ENCODE peak calls at places on chromosomes 12 and 14, in six cellular contexts. C is left ventricle myocardium inferior; I is HFFc6; S is AG09319; T is CD4-positive, alpha-beta T cell; B is psoas muscle. V is an unnamed sample.

GRCh38 chr12:84814664-84815245 is 97.8 kb downstream of the SLC6A15 start:
- DNase-seq in C (no peak), I (peak; percentile 43), S (peak; percentile 27), T (no peak), B (no peak), V (no peak)

GRCh38 chr12:95838125-95838524 is 20.6 kb upstream of the SNRPF start:
- DNase-seq in C (no peak), I (peak; percentile 50), S (peak; percentile 63), T (no peak), B (no peak), V (no peak)

GRCh38 chr14:91154851-91155625 is 41.2 kb downstream of the DGLUCY start:
- DNase-seq in C (no peak), I (peak; percentile 40), S (no peak), T (no peak), B (peak; percentile 68), V (no peak)

GRCh38 chr12:32049956-32050355 is 56.7 kb upstream of the BICD1 start:
- DNase-seq in C (no peak), I (peak; percentile 8), S (no peak), T (no peak), B (no peak), V (no peak)

GRCh38 chr14:26791117-26791806 is 193.4 kb upstream of the NOVA1 start:
- DNase-seq in C (no peak), I (no peak), S (no peak), T (no peak), B (no peak), V (no peak)

GRCh38 chr14:55578511-55578910 is 1.5 kb upstream of the KTN1 start:
- DNase-seq in C (no peak), I (no peak), S (no peak), T (no peak), B (no peak), V (no peak)

GRCh38 chr12:91272456-91273063 is 89.9 kb upstream of the DCN start:
- DNase-seq in C (peak; percentile 81), I (no peak), S (no peak), T (no peak), B (peak; percentile 90), V (no peak)

GRCh38 chr14:72781476-72782181 is 112.3 kb downstream of the DPF3 start:
- DNase-seq in C (no peak), I (peak; percentile 65), S (no peak), T (no peak), B (no peak), V (no peak)

GRCh38 chr12:102917026-102917787 is at the start of gene PAH:
- DNase-seq in C (no peak), I (no peak), S (no peak), T (no peak), B (no peak), V (no peak)

GRCh38 chr14:54854181-54854580 is 48.4 kb downstream of the GCH1 start:
- DNase-seq in C (no peak), I (no peak), S (no peak), T (no peak), B (no peak), V (no peak)

GRCh38 chr14:97723834-97724770 is 926.9 kb downstream of the VRK1 start:
- DNase-seq in C (no peak), I (no peak), S (no peak), T (peak; percentile 20), B (no peak), V (no peak)

GRCh38 chr14:65495196-65495595 is 82.7 kb downstream of the FUT8 start:
- DNase-seq in C (no peak), I (no peak), S (no peak), T (no peak), B (no peak), V (no peak)

GRCh38 chr14:86933460-86933859 is 1059.5 kb downstream of the GALC start:
- DNase-seq in C (no peak), I (no peak), S (no peak), T (no peak), B (no peak), V (no peak)

GRCh38 chr12:47868552-47869031 is 36.2 kb downstream of the VDR start:
- DNase-seq in C (no peak), I (no peak), S (no peak), T (no peak), B (no peak), V (no peak)

GRCh38 chr14:105460116-105460515 is 14.5 kb upstream of the CRIP2 start:
- DNase-seq in C (no peak), I (no peak), S (no peak), T (no peak), B (no peak), V (no peak)

GRCh38 chr14:32560213-32560857 is 231.2 kb downstream of the AKAP6 start:
- DNase-seq in C (no peak), I (peak; percentile 79), S (peak; percentile 65), T (no peak), B (no peak), V (peak; percentile 61)

GRCh38 chr12:121765573-121765972 is 27.9 kb downstream of the RHOF start:
- DNase-seq in C (no peak), I (peak; percentile 71), S (peak; percentile 67), T (no peak), B (no peak), V (no peak)

GRCh38 chr14:41766772-41767171 is 160.1 kb downstream of the LRFN5 start:
- DNase-seq in C (no peak), I (no peak), S (no peak), T (no peak), B (no peak), V (no peak)

DNA sequence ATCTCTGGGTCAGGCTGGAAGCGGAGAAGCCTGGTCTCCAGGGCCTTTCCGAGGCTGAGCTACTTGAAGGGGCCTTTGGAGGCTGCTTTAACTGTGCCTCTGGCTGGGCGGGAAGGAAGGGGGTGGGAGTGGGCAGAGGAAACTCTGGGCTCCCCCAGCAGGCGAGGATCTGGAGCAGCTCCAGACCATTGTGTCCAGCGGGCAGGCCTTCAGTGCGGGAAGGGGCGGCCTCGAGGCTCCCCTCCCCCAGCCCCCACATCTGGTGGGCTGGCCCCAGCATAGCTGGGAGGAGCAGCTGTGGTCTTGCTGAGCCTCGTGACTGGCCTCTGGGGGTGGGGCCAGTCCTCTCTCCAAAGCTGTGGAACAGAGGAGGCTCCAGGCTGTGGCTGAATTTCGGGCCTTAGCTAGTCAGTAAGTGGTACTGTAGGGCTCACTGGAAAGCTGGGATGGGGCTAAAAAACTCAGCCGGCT is 3.4 kb downstream of the TAMALIN start:
- DNase-seq in C (peak; percentile 85), I (peak; percentile 11), S (peak; percentile 59), T (no peak), B (peak; percentile 87), V (peak; percentile 86)
- TF ChIP-seq CTCF in C (no peak), I (no peak), S (no peak), T (no peak), B (no peak), V (no peak)

GRCh38 chr12:13210022-13210539 is 13.6 kb downstream of the EMP1 start:
- DNase-seq in C (no peak), I (no peak), S (no peak), T (no peak), B (no peak), V (no peak)

GRCh38 chr12:13210543-13211190 is 14.1 kb downstream of the EMP1 start:
- DNase-seq in C (no peak), I (no peak), S (no peak), T (no peak), B (no peak), V (no peak)

GRCh38 chr12:13209279-13210021 is 12.9 kb downstream of the EMP1 start:
- DNase-seq in C (no peak), I (no peak), S (no peak), T (no peak), B (no peak), V (no peak)

GRCh38 chr12:13211191-13211858 is 14.8 kb downstream of the EMP1 start:
- DNase-seq in C (no peak), I (no peak), S (no peak), T (no peak), B (no peak), V (no peak)

DNA sequence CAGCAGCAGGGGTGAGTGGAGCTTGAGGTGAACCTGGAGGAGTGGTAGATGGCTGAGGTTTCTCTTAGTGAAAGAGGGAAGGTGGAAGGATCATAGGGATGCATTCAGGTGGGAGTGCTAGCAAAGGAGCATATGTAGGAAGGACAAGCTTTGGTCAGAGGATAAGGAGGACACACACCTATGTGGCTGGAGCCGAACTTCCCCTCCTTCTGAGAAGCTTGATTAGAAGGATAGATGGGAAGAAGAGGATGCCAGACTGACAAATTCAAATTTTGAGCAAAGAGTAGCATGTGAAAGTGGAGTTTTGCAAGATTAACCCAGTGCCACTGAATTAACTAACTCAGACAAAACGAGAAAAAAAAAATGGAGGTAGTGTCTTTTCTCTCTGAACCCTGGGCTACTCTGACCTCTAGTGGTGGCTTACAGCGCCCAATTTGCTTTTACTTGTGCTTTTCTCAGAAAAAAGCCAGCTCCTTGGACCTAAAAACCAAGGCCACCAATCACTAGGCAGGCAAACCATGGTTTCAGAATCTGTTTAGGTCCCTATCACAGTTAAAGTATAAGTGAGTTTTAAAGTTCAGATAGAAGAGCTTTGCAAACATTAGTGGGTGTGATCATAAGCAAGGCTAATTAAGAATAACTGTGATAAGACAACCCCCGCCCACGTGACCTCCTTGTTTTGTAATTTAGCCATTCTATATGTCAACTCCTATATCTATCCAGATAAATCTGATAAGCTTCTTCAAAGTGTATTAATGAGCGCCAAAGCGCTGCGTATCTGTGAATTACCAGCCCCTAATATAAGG is 15.5 kb downstream of the EMP1 start:
- DNase-seq in C (no peak), I (peak; percentile 60), S (no peak), T (peak; percentile 65), B (no peak), V (peak; percentile 72)
- TF ChIP-seq CTCF in C (peak; percentile 85), I (peak; percentile 91), S (peak; percentile 79), T (peak; percentile 89), B (peak; percentile 72), V (peak; percentile 81)

GRCh38 chr12:116615141-116615861 is 56.1 kb downstream of the MAP1LC3B2 start:
- DNase-seq in C (no peak), I (no peak), S (no peak), T (no peak), B (no peak), V (no peak)
- TF ChIP-seq CTCF in C (no peak), I (no peak), S (no peak), T (no peak), B (no peak), V (no peak)

DNA sequence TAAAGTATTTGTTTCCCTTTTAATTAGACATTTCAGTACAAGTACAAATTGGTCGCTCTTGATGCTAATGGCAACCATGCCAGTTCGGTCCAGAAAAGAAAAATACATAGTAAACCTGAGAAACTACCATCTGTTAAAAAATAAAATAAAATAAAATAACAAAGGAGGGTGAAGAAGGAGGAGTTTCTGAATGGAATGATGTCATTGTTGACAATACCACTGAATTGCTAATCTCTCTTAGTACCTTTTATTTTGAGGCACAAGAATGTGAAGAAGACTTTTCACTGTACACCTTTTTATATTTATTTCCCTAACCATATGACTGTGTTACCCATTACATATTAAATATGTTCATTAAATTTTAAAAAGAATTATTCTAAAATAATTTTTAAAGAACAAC is 19.5 kb downstream of the SPX start:
- DNase-seq in C (no peak), I (no peak), S (no peak), T (no peak), B (no peak), V (no peak)
- TF ChIP-seq CTCF in C (no peak), I (no peak), S (no peak), T (no peak), B (no peak), V (no peak)

GRCh38 chr14:106562451-106562850 is 1036.1 kb downstream of the TMEM121 start:
- DNase-seq in C (no peak), I (no peak), S (no peak), T (no peak), B (no peak), V (no peak)

GRCh38 chr14:106564058-106564643 is 1037.8 kb downstream of the TMEM121 start:
- DNase-seq in C (no peak), I (no peak), S (no peak), T (peak; percentile 44), B (no peak), V (no peak)
- TF ChIP-seq CTCF in C (no peak), I (peak; percentile 24), S (no peak), T (peak; percentile 73), B (no peak), V (no peak)

GRCh38 chr14:69056389-69056788 is 77.3 kb upstream of the ACTN1 start:
- DNase-seq in C (no peak), I (peak; percentile 51), S (no peak), T (no peak), B (no peak), V (no peak)
- TF ChIP-seq CTCF in C (no peak), I (peak; percentile 13), S (no peak), T (no peak), B (no peak), V (no peak)

V was measured in endothelial cell.